ENCODE peak calls at places on chromosomes 1 and 21, in nine cellular contexts. Z, H, I, J, X, D, L, M and T are unnamed samples.

GRCh38 chr1:112298558-112298957 is 97.5 kb upstream of the CTTNBP2NL start:
- DNase-seq in D (peak), X (peak), J (peak), I (peak), L (peak), M (peak), Z (peak), H (peak), T (peak)

GRCh38 chr1:205961970-205962820 is 18.9 kb upstream of the SLC26A9 start:
- DNase-seq in D (no peak), L (peak), H (no peak), Z (no peak), X (no peak), J (no peak), I (no peak), M (no peak), T (peak)

GRCh38 chr1:100612540-100612939 is 74.6 kb downstream of the GPR88 start:
- DNase-seq in Z (no peak), L (no peak), J (no peak), D (no peak), X (no peak), I (no peak), H (no peak), M (no peak), T (no peak)

GRCh38 chr1:211648980-211649934 is 26.2 kb downstream of the NEK2 start:
- DNase-seq in I (peak), X (peak), H (no peak), L (no peak), Z (no peak), D (peak), M (no peak), J (peak), T (peak)

GRCh38 chr1:119743776-119744597 is 24.7 kb downstream of the HMGCS2 start:
- DNase-seq in D (peak), I (peak), H (peak), J (peak), Z (peak), L (peak), M (peak), X (peak), T (peak)

GRCh38 chr1:168469690-168470089 is 74.1 kb downstream of the XCL2 start:
- DNase-seq in X (peak), Z (no peak), L (peak), I (no peak), H (no peak), J (no peak), M (peak), D (peak), T (peak)

GRCh38 chr1:74620242-74620641 is 53.4 kb downstream of the ERICH3 start:
- DNase-seq in J (no peak), L (no peak), I (no peak), Z (no peak), H (no peak), X (no peak), D (no peak), M (no peak), T (no peak)

GRCh38 chr1:219701453-219701852 is 88.5 kb upstream of the ZC3H11B start:
- DNase-seq in D (no peak), Z (no peak), J (peak), M (no peak), I (no peak), H (no peak), X (no peak), L (no peak), T (no peak)

GRCh38 chr1:241702436-241702835 is 50.4 kb downstream of the WDR64 start:
- DNase-seq in H (no peak), L (peak), D (no peak), Z (no peak), I (no peak), X (peak), M (no peak), J (no peak), T (peak)

DNA sequence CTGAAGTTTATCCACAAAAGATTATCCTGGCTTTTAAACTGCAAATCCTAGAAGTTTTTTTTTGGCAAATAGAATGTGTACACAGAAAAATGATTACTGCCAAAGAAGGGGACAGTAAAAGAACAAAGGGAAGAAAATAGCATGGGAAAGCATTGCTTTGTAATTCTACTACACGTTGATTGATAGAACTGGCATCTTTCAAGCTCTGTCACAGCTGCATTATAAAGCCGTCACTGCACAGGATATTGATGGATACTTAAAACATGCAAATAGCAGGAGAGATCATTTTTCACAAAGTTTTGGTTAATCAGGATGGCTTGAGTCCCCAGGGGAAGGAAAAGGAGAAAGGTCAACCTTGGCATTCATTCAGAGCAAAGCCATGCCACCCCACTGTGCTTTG is 183.7 kb upstream of the RRP15 start:
- DNase-seq in D (no peak), L (no peak), J (no peak), X (no peak), M (no peak), H (no peak), Z (no peak), I (no peak), T (no peak)
- TF ChIP-seq EZH2phosphoT487 in D (no peak), L (no peak), J (no peak), X (no peak), M (no peak), H (no peak), Z (no peak), I (no peak), T (no peak)

DNA sequence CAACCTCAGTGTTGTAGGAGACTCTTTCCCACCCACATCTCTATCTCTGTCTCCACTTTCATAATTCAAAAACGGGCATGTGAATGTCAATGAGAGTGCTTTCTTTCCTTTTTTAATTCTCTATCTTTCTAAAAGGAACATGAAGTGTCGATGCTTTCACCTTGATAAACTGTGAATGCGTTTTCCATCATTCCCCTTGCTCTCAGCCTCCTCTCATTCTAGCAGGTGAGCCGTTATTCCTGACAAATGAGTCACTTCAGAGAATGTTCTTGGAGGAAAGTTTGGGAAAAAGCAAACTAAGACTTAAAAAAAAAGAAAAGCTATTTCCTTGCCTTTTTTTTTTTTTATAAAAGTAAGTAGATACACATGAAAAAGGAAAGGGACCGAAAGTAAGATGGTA is 226.0 kb upstream of the C1orf87 start:
- DNase-seq in M (no peak), J (no peak), X (no peak), D (no peak), I (no peak), L (no peak), Z (no peak), H (no peak), T (no peak)
- TF ChIP-seq EZH2phosphoT487 in M (no peak), J (no peak), X (no peak), D (no peak), I (no peak), L (no peak), Z (no peak), H (no peak), T (no peak)

GRCh38 chr21:34520769-34521508 is 8.9 kb upstream of the KCNE1 start:
- DNase-seq in J (no peak), X (no peak), D (no peak), L (no peak), M (no peak), Z (no peak), H (no peak), I (no peak), T (no peak)
- TF ChIP-seq EZH2phosphoT487 in J (no peak), X (no peak), D (no peak), L (no peak), M (no peak), Z (no peak), H (no peak), I (no peak), T (no peak)

GRCh38 chr1:94863919-94864318 is 43.8 kb downstream of the SLC44A3 start:
- DNase-seq in I (no peak), D (no peak), X (peak), H (no peak), Z (no peak), M (peak), J (no peak), L (peak), T (peak)
- TF ChIP-seq EZH2phosphoT487 in I (no peak), D (no peak), X (no peak), H (no peak), Z (no peak), M (no peak), J (no peak), L (no peak), T (no peak)

GRCh38 chr1:94614168-94614815 is 72.7 kb upstream of the F3 start:
- DNase-seq in L (no peak), I (no peak), Z (no peak), X (no peak), D (no peak), J (no peak), H (no peak), M (no peak), T (no peak)
- TF ChIP-seq EZH2phosphoT487 in L (no peak), I (no peak), Z (no peak), X (no peak), D (no peak), J (no peak), H (no peak), M (no peak), T (no peak)

DNA sequence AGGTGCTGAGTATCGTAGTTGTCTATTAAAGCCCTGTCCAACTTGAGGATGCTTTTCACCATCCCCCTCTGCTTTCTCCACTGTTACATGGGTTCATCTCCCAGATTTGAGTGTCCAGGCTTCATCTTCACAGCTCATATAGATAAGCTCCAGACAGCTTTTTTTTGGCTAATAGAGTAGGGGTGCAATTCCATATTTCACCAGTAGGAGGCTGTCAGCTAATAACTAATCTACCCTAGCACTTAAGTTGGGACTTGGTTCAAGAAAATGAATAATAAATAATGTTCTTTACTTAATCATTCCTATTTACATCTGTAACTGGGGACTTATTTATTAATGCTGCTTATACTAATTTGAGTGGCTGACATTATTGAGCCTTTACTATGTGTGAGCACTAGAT is 124.5 kb downstream of the IGSF21 start:
- DNase-seq in I (no peak), D (no peak), Z (no peak), J (no peak), L (no peak), X (no peak), M (no peak), H (no peak), T (no peak)
- TF ChIP-seq EZH2phosphoT487 in I (no peak), D (no peak), Z (no peak), J (no peak), L (no peak), X (no peak), M (no peak), H (no peak), T (no peak)

DNA sequence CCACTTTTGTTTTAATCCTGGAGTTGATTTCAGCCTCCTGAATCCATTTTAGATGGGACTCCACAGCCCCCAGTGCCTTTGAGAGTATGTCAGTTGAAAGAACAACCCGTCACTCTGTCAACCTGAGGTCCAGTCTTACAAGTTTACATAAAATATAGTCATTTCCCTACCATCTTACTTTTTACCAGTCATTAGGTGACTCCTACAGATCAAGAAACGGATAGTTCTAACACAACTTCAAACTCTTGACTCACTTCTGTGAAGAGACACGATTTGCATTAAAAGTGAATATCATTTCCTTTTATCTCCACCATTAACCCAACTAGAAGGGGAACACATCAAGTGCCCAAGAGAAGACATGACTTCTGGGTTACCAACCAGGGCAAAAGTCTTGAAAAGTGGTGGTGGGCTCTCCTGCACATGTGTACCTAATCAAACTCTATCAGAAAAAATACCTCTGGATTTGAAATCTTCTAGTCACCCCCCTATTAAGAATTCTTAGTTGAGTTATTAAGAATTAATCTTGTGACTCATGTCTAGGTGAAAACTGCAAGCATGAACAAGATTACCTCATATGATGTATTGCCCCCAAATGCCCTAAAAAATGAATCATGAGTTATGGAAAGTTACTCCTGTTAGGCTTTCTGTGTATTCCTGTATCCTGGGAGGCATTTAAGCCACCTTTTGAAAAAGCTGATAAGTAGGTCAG is 147.3 kb downstream of the NTPCR start:
- DNase-seq in L (peak), J (no peak), X (no peak), Z (no peak), D (no peak), H (no peak), I (no peak), M (no peak), T (no peak)
- TF ChIP-seq EZH2phosphoT487 in L (no peak), J (no peak), X (no peak), Z (no peak), D (no peak), H (no peak), I (no peak), M (no peak), T (no peak)

GRCh38 chr21:27047331-27048314 is 80.7 kb upstream of the ADAMTS5 start:
- DNase-seq in D (no peak), M (no peak), J (no peak), I (no peak), L (peak), H (peak), X (peak), Z (no peak), T (peak)
- TF ChIP-seq EZH2phosphoT487 in D (no peak), M (no peak), J (no peak), I (no peak), L (no peak), H (peak), X (peak), Z (no peak), T (no peak)

DNA sequence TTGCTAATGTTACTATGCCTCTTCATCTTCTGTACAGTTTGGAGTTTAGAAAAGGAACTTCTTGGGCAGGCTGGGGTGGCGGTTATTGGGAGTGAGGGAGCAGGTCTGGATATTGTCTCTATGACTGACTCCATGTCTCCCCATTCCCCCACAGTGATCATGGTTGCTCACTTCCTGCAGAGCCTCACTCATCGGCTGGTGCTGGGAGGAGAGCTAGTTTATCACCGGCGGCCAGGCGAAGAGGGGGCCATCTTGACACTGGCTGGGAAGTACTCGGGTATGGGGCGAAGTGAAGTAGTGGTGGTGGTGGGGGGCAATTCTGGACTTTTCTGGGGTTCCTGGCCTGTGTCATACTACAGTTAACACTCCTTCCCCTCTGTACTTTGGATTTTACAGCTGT is 2.2 kb downstream of the TOMM40L start:
- DNase-seq in H (no peak), M (no peak), Z (no peak), D (no peak), I (no peak), X (no peak), J (no peak), L (no peak), T (no peak)
- TF ChIP-seq EZH2phosphoT487 in H (no peak), M (no peak), Z (no peak), D (no peak), I (no peak), X (no peak), J (no peak), L (no peak), T (no peak)